ENCODE peak calls at places on chromosomes 16 and 17, in five cellular contexts. One of them, this sample, is unnamed.

GRCh38 chr17:63495471-63495870 is 18.6 kb downstream of the ACE start:
- DNase-seq in hypothalamus: no peak
- DNase-seq in activated naive CD8-positive, alpha-beta T cell treated with anti-CD3 and anti-CD28 coated beads for 36 hours: no peak
- DNase-seq in activated CD8-positive, alpha-beta memory T cell treated with anti-CD3 and anti-CD28 coated beads, Interleukin-2, amount 50 U/mL, for 4 hours: no peak
- DNase-seq in NCI-H187: no peak
- DNase-seq in this sample: no peak

GRCh38 chr17:39178516-39178915 is 12.6 kb upstream of the ARL5C start:
- DNase-seq in hypothalamus: no peak
- DNase-seq in activated naive CD8-positive, alpha-beta T cell treated with anti-CD3 and anti-CD28 coated beads for 36 hours: no peak
- DNase-seq in activated CD8-positive, alpha-beta memory T cell treated with anti-CD3 and anti-CD28 coated beads, Interleukin-2, amount 50 U/mL, for 4 hours: no peak
- DNase-seq in NCI-H187: no peak
- DNase-seq in this sample: no peak

GRCh38 chr16:69179255-69180010 is 7.5 kb upstream of the SNTB2 start:
- DNase-seq in hypothalamus: no peak
- DNase-seq in activated naive CD8-positive, alpha-beta T cell treated with anti-CD3 and anti-CD28 coated beads for 36 hours: no peak
- DNase-seq in activated CD8-positive, alpha-beta memory T cell treated with anti-CD3 and anti-CD28 coated beads, Interleukin-2, amount 50 U/mL, for 4 hours: no peak
- DNase-seq in NCI-H187: no peak
- DNase-seq in this sample: no peak

GRCh38 chr17:42457107-42457787 is 1.4 kb upstream of the ATP6V0A1 start:
- DNase-seq in hypothalamus: no peak
- DNase-seq in activated naive CD8-positive, alpha-beta T cell treated with anti-CD3 and anti-CD28 coated beads for 36 hours: no peak
- DNase-seq in activated CD8-positive, alpha-beta memory T cell treated with anti-CD3 and anti-CD28 coated beads, Interleukin-2, amount 50 U/mL, for 4 hours: no peak
- DNase-seq in NCI-H187: no peak
- DNase-seq in this sample: no peak

GRCh38 chr17:80262291-80262690 is 1.6 kb downstream of the RNF213 start:
- DNase-seq in hypothalamus: no peak
- DNase-seq in activated naive CD8-positive, alpha-beta T cell treated with anti-CD3 and anti-CD28 coated beads for 36 hours: no peak
- DNase-seq in activated CD8-positive, alpha-beta memory T cell treated with anti-CD3 and anti-CD28 coated beads, Interleukin-2, amount 50 U/mL, for 4 hours: no peak
- DNase-seq in NCI-H187: no peak
- DNase-seq in this sample: no peak

GRCh38 chr16:57686577-57686976 is 8.0 kb upstream of the DRC7 start:
- DNase-seq in hypothalamus: no peak
- DNase-seq in activated naive CD8-positive, alpha-beta T cell treated with anti-CD3 and anti-CD28 coated beads for 36 hours: no peak
- DNase-seq in activated CD8-positive, alpha-beta memory T cell treated with anti-CD3 and anti-CD28 coated beads, Interleukin-2, amount 50 U/mL, for 4 hours: no peak
- DNase-seq in NCI-H187: no peak
- DNase-seq in this sample: no peak

GRCh38 chr17:70070297-70071027 is 4.6 kb upstream of the KCNJ16 start:
- DNase-seq in hypothalamus: no peak
- DNase-seq in activated naive CD8-positive, alpha-beta T cell treated with anti-CD3 and anti-CD28 coated beads for 36 hours: no peak
- DNase-seq in activated CD8-positive, alpha-beta memory T cell treated with anti-CD3 and anti-CD28 coated beads, Interleukin-2, amount 50 U/mL, for 4 hours: no peak
- DNase-seq in NCI-H187: no peak
- DNase-seq in this sample: no peak

GRCh38 chr17:58969612-58970011 is 137.1 kb downstream of the TRIM37 start:
- DNase-seq in hypothalamus: no peak
- DNase-seq in activated naive CD8-positive, alpha-beta T cell treated with anti-CD3 and anti-CD28 coated beads for 36 hours: no peak
- DNase-seq in activated CD8-positive, alpha-beta memory T cell treated with anti-CD3 and anti-CD28 coated beads, Interleukin-2, amount 50 U/mL, for 4 hours: no peak
- DNase-seq in NCI-H187: no peak
- DNase-seq in this sample: no peak

GRCh38 chr17:75645889-75646625 is 12.8 kb downstream of the SMIM5 start:
- DNase-seq in hypothalamus: peak; percentile 71
- DNase-seq in activated naive CD8-positive, alpha-beta T cell treated with anti-CD3 and anti-CD28 coated beads for 36 hours: peak; percentile 20
- DNase-seq in activated CD8-positive, alpha-beta memory T cell treated with anti-CD3 and anti-CD28 coated beads, Interleukin-2, amount 50 U/mL, for 4 hours: no peak
- DNase-seq in NCI-H187: no peak
- DNase-seq in this sample: no peak

GRCh38 chr16:20320178-20320577 is 7.1 kb downstream of the GP2 start:
- DNase-seq in hypothalamus: no peak
- DNase-seq in activated naive CD8-positive, alpha-beta T cell treated with anti-CD3 and anti-CD28 coated beads for 36 hours: no peak
- DNase-seq in activated CD8-positive, alpha-beta memory T cell treated with anti-CD3 and anti-CD28 coated beads, Interleukin-2, amount 50 U/mL, for 4 hours: no peak
- DNase-seq in NCI-H187: no peak
- DNase-seq in this sample: no peak

GRCh38 chr16:70750893-70751467 is 50.0 kb downstream of the VAC14 start:
- DNase-seq in hypothalamus: no peak
- DNase-seq in activated naive CD8-positive, alpha-beta T cell treated with anti-CD3 and anti-CD28 coated beads for 36 hours: no peak
- DNase-seq in activated CD8-positive, alpha-beta memory T cell treated with anti-CD3 and anti-CD28 coated beads, Interleukin-2, amount 50 U/mL, for 4 hours: no peak
- DNase-seq in NCI-H187: no peak
- DNase-seq in this sample: no peak

GRCh38 chr16:83400234-83400633 is 407.5 kb upstream of the HSBP1 start:
- DNase-seq in hypothalamus: no peak
- DNase-seq in activated naive CD8-positive, alpha-beta T cell treated with anti-CD3 and anti-CD28 coated beads for 36 hours: no peak
- DNase-seq in activated CD8-positive, alpha-beta memory T cell treated with anti-CD3 and anti-CD28 coated beads, Interleukin-2, amount 50 U/mL, for 4 hours: no peak
- DNase-seq in NCI-H187: no peak
- DNase-seq in this sample: no peak

GRCh38 chr17:83079340-83079747 is at the start of gene METRNL:
- DNase-seq in hypothalamus: peak; percentile 16
- DNase-seq in activated naive CD8-positive, alpha-beta T cell treated with anti-CD3 and anti-CD28 coated beads for 36 hours: peak; percentile 68
- DNase-seq in activated CD8-positive, alpha-beta memory T cell treated with anti-CD3 and anti-CD28 coated beads, Interleukin-2, amount 50 U/mL, for 4 hours: peak; percentile 61
- DNase-seq in NCI-H187: peak; percentile 30
- DNase-seq in this sample: peak; percentile 83

GRCh38 chr16:87344931-87345631 is 27.9 kb upstream of the C16orf95 start:
- DNase-seq in hypothalamus: no peak
- DNase-seq in activated naive CD8-positive, alpha-beta T cell treated with anti-CD3 and anti-CD28 coated beads for 36 hours: peak; percentile 55
- DNase-seq in activated CD8-positive, alpha-beta memory T cell treated with anti-CD3 and anti-CD28 coated beads, Interleukin-2, amount 50 U/mL, for 4 hours: peak; percentile 48
- DNase-seq in NCI-H187: no peak
- DNase-seq in this sample: no peak

GRCh38 chr17:73343168-73343634 is 31.4 kb upstream of the CDC42EP4 start:
- DNase-seq in hypothalamus: peak; percentile 73
- DNase-seq in activated naive CD8-positive, alpha-beta T cell treated with anti-CD3 and anti-CD28 coated beads for 36 hours: no peak
- DNase-seq in activated CD8-positive, alpha-beta memory T cell treated with anti-CD3 and anti-CD28 coated beads, Interleukin-2, amount 50 U/mL, for 4 hours: no peak
- DNase-seq in NCI-H187: no peak
- DNase-seq in this sample: peak; percentile 90

GRCh38 chr17:73433501-73433900 is 121.7 kb upstream of the CDC42EP4 start:
- DNase-seq in hypothalamus: no peak
- DNase-seq in activated naive CD8-positive, alpha-beta T cell treated with anti-CD3 and anti-CD28 coated beads for 36 hours: no peak
- DNase-seq in activated CD8-positive, alpha-beta memory T cell treated with anti-CD3 and anti-CD28 coated beads, Interleukin-2, amount 50 U/mL, for 4 hours: no peak
- DNase-seq in NCI-H187: no peak
- DNase-seq in this sample: no peak

GRCh38 chr16:51326131-51326856 is 175.2 kb upstream of the SALL1 start:
- DNase-seq in hypothalamus: no peak
- DNase-seq in activated naive CD8-positive, alpha-beta T cell treated with anti-CD3 and anti-CD28 coated beads for 36 hours: no peak
- DNase-seq in activated CD8-positive, alpha-beta memory T cell treated with anti-CD3 and anti-CD28 coated beads, Interleukin-2, amount 50 U/mL, for 4 hours: no peak
- DNase-seq in NCI-H187: no peak
- DNase-seq in this sample: no peak

GRCh38 chr16:81885976-81886586 is 107.0 kb downstream of the PLCG2 start:
- DNase-seq in hypothalamus: no peak
- DNase-seq in activated naive CD8-positive, alpha-beta T cell treated with anti-CD3 and anti-CD28 coated beads for 36 hours: no peak
- DNase-seq in activated CD8-positive, alpha-beta memory T cell treated with anti-CD3 and anti-CD28 coated beads, Interleukin-2, amount 50 U/mL, for 4 hours: no peak
- DNase-seq in NCI-H187: no peak
- DNase-seq in this sample: no peak

GRCh38 chr17:50935201-50936124 is 69.3 kb upstream of the TOB1 start:
- DNase-seq in hypothalamus: peak; percentile 72
- DNase-seq in activated naive CD8-positive, alpha-beta T cell treated with anti-CD3 and anti-CD28 coated beads for 36 hours: no peak
- DNase-seq in activated CD8-positive, alpha-beta memory T cell treated with anti-CD3 and anti-CD28 coated beads, Interleukin-2, amount 50 U/mL, for 4 hours: no peak
- DNase-seq in NCI-H187: no peak
- DNase-seq in this sample: peak; percentile 74

GRCh38 chr17:30433514-30433913 is 43.7 kb upstream of the GOSR1 start:
- DNase-seq in hypothalamus: no peak
- DNase-seq in activated naive CD8-positive, alpha-beta T cell treated with anti-CD3 and anti-CD28 coated beads for 36 hours: no peak
- DNase-seq in activated CD8-positive, alpha-beta memory T cell treated with anti-CD3 and anti-CD28 coated beads, Interleukin-2, amount 50 U/mL, for 4 hours: no peak
- DNase-seq in NCI-H187: no peak
- DNase-seq in this sample: no peak

GRCh38 chr16:86630471-86630870 is 52.1 kb downstream of the FOXL1 start:
- DNase-seq in hypothalamus: no peak
- DNase-seq in activated naive CD8-positive, alpha-beta T cell treated with anti-CD3 and anti-CD28 coated beads for 36 hours: no peak
- DNase-seq in activated CD8-positive, alpha-beta memory T cell treated with anti-CD3 and anti-CD28 coated beads, Interleukin-2, amount 50 U/mL, for 4 hours: no peak
- DNase-seq in NCI-H187: no peak
- DNase-seq in this sample: no peak

GRCh38 chr16:19886061-19886792 is 1.6 kb upstream of the GPRC5B start:
- DNase-seq in hypothalamus: peak; percentile 24
- DNase-seq in activated naive CD8-positive, alpha-beta T cell treated with anti-CD3 and anti-CD28 coated beads for 36 hours: peak; percentile 81
- DNase-seq in activated CD8-positive, alpha-beta memory T cell treated with anti-CD3 and anti-CD28 coated beads, Interleukin-2, amount 50 U/mL, for 4 hours: peak; percentile 78
- DNase-seq in NCI-H187: peak; percentile 11
- DNase-seq in this sample: peak; percentile 88

GRCh38 chr16:57051696-57052228 is 40.6 kb upstream of the CPNE2 start:
- DNase-seq in hypothalamus: no peak
- DNase-seq in activated naive CD8-positive, alpha-beta T cell treated with anti-CD3 and anti-CD28 coated beads for 36 hours: no peak
- DNase-seq in activated CD8-positive, alpha-beta memory T cell treated with anti-CD3 and anti-CD28 coated beads, Interleukin-2, amount 50 U/mL, for 4 hours: no peak
- DNase-seq in NCI-H187: no peak
- DNase-seq in this sample: no peak

GRCh38 chr16:30615358-30616076 is 5.3 kb upstream of the ZNF689 start:
- DNase-seq in hypothalamus: no peak
- DNase-seq in activated naive CD8-positive, alpha-beta T cell treated with anti-CD3 and anti-CD28 coated beads for 36 hours: peak; percentile 77
- DNase-seq in activated CD8-positive, alpha-beta memory T cell treated with anti-CD3 and anti-CD28 coated beads, Interleukin-2, amount 50 U/mL, for 4 hours: peak; percentile 60
- DNase-seq in NCI-H187: no peak
- DNase-seq in this sample: peak; percentile 78

GRCh38 chr16:316741-317464 is 33.9 kb downstream of the PDIA2 start:
- DNase-seq in hypothalamus: no peak
- DNase-seq in activated naive CD8-positive, alpha-beta T cell treated with anti-CD3 and anti-CD28 coated beads for 36 hours: no peak
- DNase-seq in activated CD8-positive, alpha-beta memory T cell treated with anti-CD3 and anti-CD28 coated beads, Interleukin-2, amount 50 U/mL, for 4 hours: no peak
- DNase-seq in NCI-H187: no peak
- DNase-seq in this sample: no peak

GRCh38 chr17:30717290-30718098 is 107.0 kb downstream of the CRLF3 start:
- DNase-seq in hypothalamus: no peak
- DNase-seq in activated naive CD8-positive, alpha-beta T cell treated with anti-CD3 and anti-CD28 coated beads for 36 hours: no peak
- DNase-seq in activated CD8-positive, alpha-beta memory T cell treated with anti-CD3 and anti-CD28 coated beads, Interleukin-2, amount 50 U/mL, for 4 hours: no peak
- DNase-seq in NCI-H187: no peak
- DNase-seq in this sample: no peak

GRCh38 chr16:50259334-50260205 is 6.8 kb upstream of the ADCY7 start:
- DNase-seq in hypothalamus: no peak
- DNase-seq in activated naive CD8-positive, alpha-beta T cell treated with anti-CD3 and anti-CD28 coated beads for 36 hours: no peak
- DNase-seq in activated CD8-positive, alpha-beta memory T cell treated with anti-CD3 and anti-CD28 coated beads, Interleukin-2, amount 50 U/mL, for 4 hours: no peak
- DNase-seq in NCI-H187: peak; percentile 10
- DNase-seq in this sample: peak; percentile 34

GRCh38 chr17:45649796-45650195 is 134.3 kb upstream of the CRHR1 start:
- DNase-seq in hypothalamus: no peak
- DNase-seq in activated naive CD8-positive, alpha-beta T cell treated with anti-CD3 and anti-CD28 coated beads for 36 hours: no peak
- DNase-seq in activated CD8-positive, alpha-beta memory T cell treated with anti-CD3 and anti-CD28 coated beads, Interleukin-2, amount 50 U/mL, for 4 hours: no peak
- DNase-seq in NCI-H187: no peak
- DNase-seq in this sample: no peak

GRCh38 chr17:8046929-8047768 is 8.3 kb downstream of the ALOX15B start:
- DNase-seq in hypothalamus: no peak
- DNase-seq in activated naive CD8-positive, alpha-beta T cell treated with anti-CD3 and anti-CD28 coated beads for 36 hours: no peak
- DNase-seq in activated CD8-positive, alpha-beta memory T cell treated with anti-CD3 and anti-CD28 coated beads, Interleukin-2, amount 50 U/mL, for 4 hours: no peak
- DNase-seq in NCI-H187: no peak
- DNase-seq in this sample: no peak

GRCh38 chr16:54923055-54923473 is 7.6 kb upstream of the IRX5 start:
- DNase-seq in hypothalamus: no peak
- DNase-seq in activated naive CD8-positive, alpha-beta T cell treated with anti-CD3 and anti-CD28 coated beads for 36 hours: no peak
- DNase-seq in activated CD8-positive, alpha-beta memory T cell treated with anti-CD3 and anti-CD28 coated beads, Interleukin-2, amount 50 U/mL, for 4 hours: no peak
- DNase-seq in NCI-H187: no peak
- DNase-seq in this sample: no peak

GRCh38 chr17:45946841-45947256 is 52.2 kb upstream of the STH start:
- DNase-seq in hypothalamus: no peak
- DNase-seq in activated naive CD8-positive, alpha-beta T cell treated with anti-CD3 and anti-CD28 coated beads for 36 hours: no peak
- DNase-seq in activated CD8-positive, alpha-beta memory T cell treated with anti-CD3 and anti-CD28 coated beads, Interleukin-2, amount 50 U/mL, for 4 hours: no peak
- DNase-seq in NCI-H187: no peak
- DNase-seq in this sample: no peak

GRCh38 chr17:38322156-38322779 is 21.5 kb downstream of the GPR179 start:
- DNase-seq in hypothalamus: no peak
- DNase-seq in activated naive CD8-positive, alpha-beta T cell treated with anti-CD3 and anti-CD28 coated beads for 36 hours: peak; percentile 62
- DNase-seq in activated CD8-positive, alpha-beta memory T cell treated with anti-CD3 and anti-CD28 coated beads, Interleukin-2, amount 50 U/mL, for 4 hours: peak; percentile 76
- DNase-seq in NCI-H187: peak; percentile 9
- DNase-seq in this sample: peak; percentile 83

GRCh38 chr17:67441052-67441738 is 64.1 kb downstream of the PITPNC1 start:
- DNase-seq in hypothalamus: no peak
- DNase-seq in activated naive CD8-positive, alpha-beta T cell treated with anti-CD3 and anti-CD28 coated beads for 36 hours: peak; percentile 73
- DNase-seq in activated CD8-positive, alpha-beta memory T cell treated with anti-CD3 and anti-CD28 coated beads, Interleukin-2, amount 50 U/mL, for 4 hours: peak; percentile 74
- DNase-seq in NCI-H187: no peak
- DNase-seq in this sample: no peak

GRCh38 chr16:64167851-64168770 is 953.8 kb downstream of the CDH11 start:
- DNase-seq in hypothalamus: no peak
- DNase-seq in activated naive CD8-positive, alpha-beta T cell treated with anti-CD3 and anti-CD28 coated beads for 36 hours: no peak
- DNase-seq in activated CD8-positive, alpha-beta memory T cell treated with anti-CD3 and anti-CD28 coated beads, Interleukin-2, amount 50 U/mL, for 4 hours: no peak
- DNase-seq in NCI-H187: no peak
- DNase-seq in this sample: peak; percentile 68

GRCh38 chr17:41895617-41896016 is 23.1 kb downstream of the ACLY start:
- DNase-seq in hypothalamus: no peak
- DNase-seq in activated naive CD8-positive, alpha-beta T cell treated with anti-CD3 and anti-CD28 coated beads for 36 hours: no peak
- DNase-seq in activated CD8-positive, alpha-beta memory T cell treated with anti-CD3 and anti-CD28 coated beads, Interleukin-2, amount 50 U/mL, for 4 hours: no peak
- DNase-seq in NCI-H187: no peak
- DNase-seq in this sample: no peak

This sample was measured in glutamatergic neuron.